ENCODE peak calls at places on chromosomes 6 and 20, in four cellular contexts. Z is choroid plexus epithelial cell, L is left lung, Y is H1. A is an unnamed sample.
A peak's percentile ranks its signal among the peaks of the same experiment; 100 is the strongest.

GRCh38 chr6:15793288-15793687 is 130.5 kb upstream of the DTNBP1 start:
- DNase-seq in Z (peak; percentile 74), L (no peak), Y (no peak), A (no peak)

GRCh38 chr20:41290804-41291389 is 26.6 kb downstream of the ZHX3 start:
- DNase-seq in Z (no peak), L (no peak), Y (no peak), A (no peak)

GRCh38 chr20:47487175-47487917 is 14.3 kb upstream of the NCOA3 start:
- DNase-seq in Z (peak; percentile 44), L (no peak), Y (no peak), A (no peak)

GRCh38 chr6:73586416-73586974 is 65.7 kb upstream of the EEF1A1 start:
- DNase-seq in Z (peak; percentile 65), L (no peak), Y (no peak), A (no peak)

GRCh38 chr20:10511507-10512231 is 76.6 kb downstream of the SLX4IP start:
- DNase-seq in Z (peak; percentile 98), L (peak; percentile 91), Y (no peak), A (peak; percentile 99)

GRCh38 chr20:37331060-37331857 is 14.7 kb upstream of the SRC start:
- DNase-seq in Z (no peak), L (no peak), Y (no peak), A (no peak)

GRCh38 chr6:170047813-170048212 is 243.1 kb downstream of the DLL1 start:
- DNase-seq in Z (no peak), L (peak; percentile 32), Y (no peak), A (no peak)

GRCh38 chr6:167338551-167339117 is 13.7 kb downstream of the TTLL2 start:
- DNase-seq in Z (no peak), L (no peak), Y (no peak), A (no peak)

GRCh38 chr6:64553414-64553813 is 917.8 kb downstream of the PHF3 start:
- DNase-seq in Z (peak; percentile 23), L (no peak), Y (no peak), A (no peak)

GRCh38 chr20:33280000-33280680 is 2.9 kb upstream of the BPIFB1 start:
- DNase-seq in Z (no peak), L (no peak), Y (no peak), A (no peak)
- TF ChIP-seq CTCF in Z (no peak), L (no peak), Y (no peak), A (no peak)

DNA sequence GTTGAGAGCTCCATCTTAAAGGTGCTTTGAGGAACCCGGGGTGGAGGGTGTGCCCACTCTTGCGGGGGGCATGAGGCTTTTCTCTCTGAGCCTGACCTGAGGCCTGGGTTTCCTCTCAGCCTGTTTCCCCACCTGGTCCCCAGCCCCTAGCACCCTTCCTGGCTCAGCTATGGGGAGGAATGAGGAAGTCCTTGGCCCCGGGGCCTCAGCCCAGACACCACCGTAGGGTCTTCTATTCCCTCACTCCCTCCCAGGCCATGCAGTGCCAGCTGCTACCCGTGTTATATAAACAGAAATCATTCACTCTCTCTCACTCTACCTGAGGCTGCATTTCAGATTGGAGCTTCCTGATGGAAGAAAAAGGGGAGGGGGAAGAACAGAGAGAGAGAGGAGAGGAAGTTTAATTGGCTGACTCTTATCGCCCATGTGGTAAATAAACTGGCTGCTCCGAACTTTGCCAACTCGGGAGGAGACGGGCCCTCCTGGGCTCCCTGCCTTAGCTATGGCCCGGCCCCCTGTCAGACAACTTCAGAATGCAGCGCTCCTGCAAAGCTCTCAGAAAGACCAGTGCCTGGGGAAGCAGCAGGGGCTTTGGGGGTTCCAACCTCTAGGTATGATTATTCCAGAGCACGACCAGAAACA is 2.8 kb downstream of the CDH22 start:
- DNase-seq in Z (no peak), L (no peak), Y (no peak), A (no peak)
- TF ChIP-seq CTCF in Z (no peak), L (no peak), Y (no peak), A (no peak)

DNA sequence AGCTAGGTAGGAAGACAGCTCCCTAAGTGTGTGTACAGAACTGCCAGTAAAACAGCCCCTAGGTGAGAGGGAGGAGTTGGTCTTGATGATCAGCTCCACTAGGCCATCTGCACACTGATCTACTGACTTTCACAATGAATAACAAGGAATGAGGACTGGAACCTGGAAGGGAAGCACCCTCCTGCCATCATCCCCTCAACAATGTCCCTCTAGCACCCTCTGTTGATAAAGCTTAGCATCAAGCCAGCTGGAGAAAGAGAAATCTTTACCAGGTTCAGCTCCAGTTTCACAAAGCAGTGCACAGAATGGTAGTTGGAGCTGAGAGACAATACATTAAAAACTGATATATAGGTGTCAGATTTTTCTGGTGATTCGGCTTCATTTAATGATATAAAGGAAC is 57.2 kb upstream of the IRAK1BP1 start:
- DNase-seq in Z (peak; percentile 75), L (no peak), Y (no peak), A (no peak)
- TF ChIP-seq CTCF in Z (peak; percentile 82), L (no peak), Y (peak; percentile 73), A (no peak)

DNA sequence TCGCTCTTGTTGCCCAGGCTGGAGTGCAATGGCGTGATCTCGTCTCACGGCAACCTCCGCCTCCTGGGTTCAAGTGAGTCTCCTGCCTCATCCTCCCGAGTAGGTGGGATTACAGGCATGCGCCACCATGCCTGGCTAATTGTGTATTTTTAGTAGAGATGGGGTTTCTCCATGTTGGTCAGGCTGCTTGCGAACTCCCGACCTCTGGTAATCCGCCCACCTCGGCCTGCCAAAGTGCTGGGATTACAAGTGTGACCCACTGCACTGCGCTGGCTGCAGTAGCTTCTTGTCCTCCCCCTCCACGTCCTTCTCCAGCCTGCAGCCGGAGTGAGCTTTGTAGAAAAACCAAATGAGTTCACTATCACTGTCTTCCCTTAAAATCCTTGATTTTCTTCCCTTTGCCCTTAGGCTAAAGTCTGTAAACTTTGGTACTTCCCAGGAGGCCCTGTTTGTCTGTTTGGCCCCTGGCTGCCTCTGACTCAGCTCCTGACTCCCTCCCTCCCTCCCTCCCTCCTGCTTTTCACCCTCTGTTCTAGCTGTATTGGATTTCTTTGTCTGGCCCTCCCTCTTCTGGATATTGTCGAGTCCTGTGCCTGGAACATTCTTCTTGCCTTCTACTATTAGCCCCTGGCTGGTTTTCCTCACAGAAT is 12.9 kb downstream of the PARD6B start:
- DNase-seq in Z (peak; percentile 94), L (peak; percentile 48), Y (peak; percentile 46), A (peak; percentile 96)
- TF ChIP-seq CTCF in Z (peak; percentile 58), L (no peak), Y (peak; percentile 9), A (no peak)

GRCh38 chr6:26660096-26660425 is 515 bp upstream of the ZNF322 start:
- DNase-seq in Z (peak; percentile 63), L (no peak), Y (no peak), A (no peak)
- TF ChIP-seq CTCF in Z (peak; percentile 44), L (peak; percentile 10), Y (no peak), A (no peak)

GRCh38 chr6:137709424-137710281 is 157.4 kb upstream of the TNFAIP3 start:
- DNase-seq in Z (peak; percentile 62), L (no peak), Y (no peak), A (no peak)
- TF ChIP-seq CTCF in Z (peak; percentile 12), L (no peak), Y (no peak), A (no peak)

GRCh38 chr20:32179934-32180333 is 27.6 kb downstream of the PLAGL2 start:
- DNase-seq in Z (no peak), L (no peak), Y (no peak), A (no peak)

GRCh38 chr20:32184953-32185603 is 22.5 kb downstream of the PLAGL2 start:
- DNase-seq in Z (no peak), L (no peak), Y (no peak), A (no peak)

GRCh38 chr20:32183947-32184635 is 23.5 kb downstream of the PLAGL2 start:
- DNase-seq in Z (no peak), L (no peak), Y (no peak), A (no peak)

GRCh38 chr20:32179515-32179914 is 28.0 kb downstream of the PLAGL2 start:
- DNase-seq in Z (no peak), L (no peak), Y (no peak), A (no peak)

DNA sequence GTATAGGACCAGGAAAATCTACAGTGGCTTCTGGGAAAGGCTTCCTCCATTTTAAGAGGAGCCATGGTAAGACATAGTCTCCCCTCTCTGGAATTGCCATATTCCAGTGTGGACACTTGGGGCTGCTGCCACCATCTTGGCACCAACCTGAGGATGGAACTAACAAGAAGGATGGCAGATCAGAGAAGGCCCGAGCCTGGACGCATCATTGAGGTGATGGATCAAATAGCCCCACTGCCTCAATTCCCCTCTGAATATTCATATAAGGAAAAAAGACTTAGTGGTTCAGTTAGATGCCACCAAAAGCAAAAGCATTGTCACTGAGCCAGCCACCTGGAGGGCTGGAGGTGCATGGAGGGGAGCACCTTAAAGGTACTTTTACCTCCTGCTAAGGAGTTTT is 25.9 kb downstream of the PLAGL2 start:
- DNase-seq in Z (no peak), L (no peak), Y (no peak), A (no peak)
- TF ChIP-seq CTCF in Z (no peak), L (no peak), Y (no peak), A (no peak)

DNA sequence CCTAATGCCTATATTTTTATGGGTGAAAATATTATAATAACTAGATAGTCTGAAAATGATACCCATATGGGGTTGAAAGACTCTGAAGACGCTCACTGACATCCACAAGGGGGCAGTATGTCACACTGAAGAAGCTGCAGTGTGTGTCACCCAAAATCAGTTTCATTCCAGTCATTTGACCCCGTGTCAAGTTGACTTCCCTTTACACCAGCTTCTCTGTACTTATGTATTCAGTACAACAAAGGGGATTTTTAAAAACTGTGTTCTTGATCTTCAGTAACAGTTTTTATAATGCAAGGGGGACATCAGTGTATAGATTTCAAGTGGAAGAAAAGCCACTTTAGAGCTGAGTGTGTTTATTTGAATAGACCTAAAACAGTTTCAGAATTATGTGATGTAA is 19.3 kb downstream of the FAXC start:
- DNase-seq in Z (peak; percentile 87), L (peak; percentile 37), Y (no peak), A (no peak)
- TF ChIP-seq CTCF in Z (peak; percentile 90), L (peak; percentile 66), Y (peak; percentile 63), A (peak; percentile 34)

GRCh38 chr6:3296113-3296512 is 37.4 kb downstream of the PSMG4 start:
- DNase-seq in Z (no peak), L (no peak), Y (no peak), A (no peak)

GRCh38 chr6:3297909-3298308 is 39.2 kb downstream of the PSMG4 start:
- DNase-seq in Z (no peak), L (no peak), Y (no peak), A (no peak)

GRCh38 chr6:3294921-3295871 is 36.4 kb downstream of the PSMG4 start:
- DNase-seq in Z (no peak), L (peak; percentile 15), Y (no peak), A (no peak)

GRCh38 chr6:3294396-3294795 is 35.6 kb downstream of the PSMG4 start:
- DNase-seq in Z (no peak), L (no peak), Y (no peak), A (no peak)

DNA sequence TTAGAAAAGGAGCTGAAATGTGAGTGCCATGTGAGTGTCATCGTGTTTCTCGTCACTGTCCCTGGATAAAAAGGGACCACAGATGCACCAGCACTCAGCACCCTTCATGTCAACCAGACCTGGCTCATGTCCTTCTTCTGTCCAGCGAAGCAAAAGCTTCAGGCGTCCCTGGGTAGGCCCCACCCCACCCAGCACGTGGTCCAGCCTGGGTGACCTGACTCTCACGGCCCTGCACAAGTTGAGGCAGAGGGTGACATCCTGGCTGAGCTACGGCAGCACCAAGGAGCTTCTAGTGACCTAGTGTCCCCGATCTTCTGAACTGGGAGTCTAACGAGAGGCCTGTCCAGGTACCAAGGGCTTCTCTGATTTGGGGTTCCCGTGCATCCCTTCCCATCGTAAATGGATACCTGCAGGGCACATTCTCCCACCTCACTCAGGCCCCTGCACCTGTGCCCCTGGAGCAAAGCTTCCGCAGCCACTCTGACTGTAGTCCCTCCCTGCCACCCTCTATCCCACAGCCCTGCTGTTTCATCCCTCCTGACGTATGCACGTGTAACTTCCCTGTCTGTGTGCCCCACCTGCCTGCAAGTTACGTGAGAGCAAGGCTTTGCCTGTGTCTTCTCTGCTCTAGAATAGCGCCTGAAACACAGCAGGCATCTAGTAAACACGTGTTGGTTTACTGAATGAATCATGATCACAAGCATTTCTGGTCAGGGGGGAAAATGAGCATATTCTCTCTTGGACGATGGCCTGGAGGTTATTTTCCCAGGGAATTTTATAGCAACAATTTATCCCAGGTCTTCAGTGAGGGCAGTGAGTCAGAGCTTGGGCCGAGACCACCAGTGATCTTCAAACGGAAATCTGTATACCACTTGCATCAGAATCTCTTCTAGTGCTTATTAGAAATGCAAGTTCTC is 38.0 kb downstream of the PSMG4 start:
- DNase-seq in Z (peak; percentile 91), L (no peak), Y (no peak), A (no peak)
- TF ChIP-seq CTCF in Z (no peak), L (no peak), Y (no peak), A (no peak)

A was measured in vagina.